ENCODE peak calls at places on chromosomes 11 and 22, in four cellular contexts. N, X, F and C are unnamed samples.

GRCh38 chr11:20068691-20069090 is 91.6 kb downstream of the DBX1 start:
- DNase-seq in N (no peak), F (no peak), X (no peak), C (peak; percentile 63)

GRCh38 chr22:49727881-49728563 is 99.7 kb downstream of the BRD1 start:
- DNase-seq in X (no peak), F (no peak), N (no peak), C (no peak)

GRCh38 chr11:14408612-14409011 is 49.6 kb upstream of the RRAS2 start:
- DNase-seq in N (no peak), F (no peak), X (no peak), C (no peak)

GRCh38 chr11:118646393-118646792 is 33.1 kb downstream of the TREH start:
- DNase-seq in X (no peak), N (no peak), F (no peak), C (no peak)

GRCh38 chr22:39179841-39180335 is 27.4 kb upstream of the CBX7 start:
- DNase-seq in N (no peak), F (no peak), X (no peak), C (no peak)

GRCh38 chr11:59429924-59430516 is 3.8 kb upstream of the OR5A2 start:
- DNase-seq in X (no peak), N (peak; percentile 59), F (peak; percentile 8), C (no peak)

GRCh38 chr11:65552413-65552951 is 5.7 kb downstream of the LTBP3 start:
- DNase-seq in N (no peak), F (no peak), X (no peak), C (no peak)

GRCh38 chr11:113681711-113682410 is 24.2 kb downstream of the TMPRSS5 start:
- DNase-seq in X (no peak), N (no peak), F (no peak), C (no peak)

GRCh38 chr11:27485930-27486773 is 13.6 kb upstream of the LGR4 start:
- DNase-seq in N (peak; percentile 57), X (no peak), F (peak; percentile 31), C (no peak)

GRCh38 chr11:128902515-128903066 is 11.4 kb downstream of the KCNJ5 start:
- DNase-seq in N (no peak), X (no peak), F (no peak), C (no peak)

GRCh38 chr11:6438979-6439571 is 1.7 kb downstream of the HPX start:
- DNase-seq in F (peak; percentile 77), X (no peak), N (peak; percentile 67), C (no peak)

GRCh38 chr11:44766112-44766971 is 39.6 kb downstream of the TSPAN18 start:
- DNase-seq in F (no peak), N (no peak), X (peak; percentile 25), C (no peak)

GRCh38 chr22:21451545-21452520 is 15.4 kb upstream of the TMEM191C start:
- DNase-seq in X (no peak), N (no peak), F (no peak), C (no peak)

GRCh38 chr22:23534851-23535717 is 45.0 kb downstream of the IGLL1 start:
- DNase-seq in F (no peak), N (no peak), X (no peak), C (peak; percentile 45)

GRCh38 chr11:128409476-128409875 is 177.9 kb downstream of the ETS1 start:
- DNase-seq in N (no peak), F (no peak), X (no peak), C (no peak)